ENCODE peak calls at places on chromosome 10, in eight cellular contexts. V is lower lobe of right lung, A is HL-60, N is MM.1S, Z is IMR-90, O is psoas muscle, F is RWPE2, K is right lobe of liver. Y is an unnamed sample.

GRCh38 chr10:75662715-75663114 is 231.3 kb downstream of the LRMDA start:
- DNase-seq in F (no peak), N (no peak), O (no peak), K (peak), V (no peak), A (no peak), Z (no peak), Y (no peak)

GRCh38 chr10:127919418-127920191 is 12.7 kb downstream of the PTPRE start:
- DNase-seq in K (no peak), O (no peak), A (peak), F (no peak), Z (peak), V (no peak), N (no peak), Y (peak)

GRCh38 chr10:101244321-101245050 is 15.2 kb upstream of the LBX1 start:
- DNase-seq in N (no peak), K (no peak), Z (peak), O (peak), A (no peak), V (no peak), F (no peak), Y (no peak)

GRCh38 chr10:63712717-63713115 is 191.5 kb downstream of the REEP3 start:
- DNase-seq in Z (no peak), V (no peak), A (no peak), N (no peak), F (no peak), K (no peak), O (no peak), Y (no peak)

GRCh38 chr10:126049741-126050140 is 153.4 kb downstream of the FANK1 start:
- DNase-seq in O (no peak), Z (peak), K (no peak), V (peak), F (no peak), N (no peak), A (no peak), Y (peak)

GRCh38 chr10:5532618-5533097 is 7.9 kb downstream of the CALML3 start:
- DNase-seq in A (no peak), V (no peak), N (no peak), O (no peak), F (no peak), K (no peak), Z (no peak), Y (no peak)

GRCh38 chr10:49310460-49310859 is 11.5 kb downstream of the C10orf71 start:
- DNase-seq in Z (no peak), V (no peak), A (no peak), F (no peak), K (no peak), N (no peak), O (no peak), Y (no peak)

GRCh38 chr10:116723428-116724281 is 18.7 kb downstream of the HSPA12A start:
- DNase-seq in V (no peak), Z (no peak), A (no peak), F (no peak), K (no peak), O (no peak), N (peak), Y (no peak)

GRCh38 chr10:71547841-71548493 is 151.2 kb downstream of the CDH23 start:
- DNase-seq in O (peak), K (no peak), N (no peak), Z (peak), V (peak), F (no peak), A (no peak), Y (no peak)

GRCh38 chr10:48981310-48981907 is 41.8 kb upstream of the LRRC18 start:
- DNase-seq in O (peak), K (peak), N (peak), V (peak), Z (peak), A (peak), F (no peak), Y (peak)

GRCh38 chr10:31317652-31318381 is 1.2 kb upstream of the ZEB1 start:
- DNase-seq in A (no peak), V (peak), O (no peak), N (peak), Z (no peak), K (no peak), F (no peak), Y (no peak)

GRCh38 chr10:43350139-43350538 is 21.3 kb upstream of the FXYD4 start:
- DNase-seq in N (no peak), O (no peak), F (no peak), K (no peak), Z (no peak), V (no peak), A (no peak), Y (no peak)

GRCh38 chr10:102399217-102400021 is 3.9 kb downstream of the NFKB2 start:
- DNase-seq in O (peak), K (peak), A (peak), F (no peak), N (peak), V (peak), Z (peak), Y (peak)

GRCh38 chr10:103479135-103479534 is at the start of gene CALHM3:
- DNase-seq in F (no peak), O (no peak), K (no peak), A (no peak), V (no peak), N (no peak), Z (no peak), Y (peak)

GRCh38 chr10:22340362-22341189 is 4.7 kb upstream of the SPAG6 start:
- DNase-seq in K (peak), Z (peak), A (no peak), F (no peak), O (peak), N (peak), V (peak), Y (peak)

GRCh38 chr10:7942311-7942710 is 112.2 kb upstream of the GATA3 start:
- DNase-seq in K (no peak), F (no peak), A (no peak), Z (peak), O (no peak), V (no peak), N (no peak), Y (no peak)

GRCh38 chr10:113340255-113340654 is 212.6 kb upstream of the HABP2 start:
- DNase-seq in F (no peak), N (no peak), Z (no peak), O (no peak), V (no peak), A (no peak), K (no peak), Y (no peak)

GRCh38 chr10:78543749-78544446 is 510.2 kb downstream of the RPS24 start:
- DNase-seq in Z (peak), O (peak), F (no peak), N (no peak), V (no peak), A (no peak), K (no peak), Y (no peak)

GRCh38 chr10:114176511-114176910 is 2.5 kb upstream of the CCDC186 start:
- DNase-seq in N (no peak), O (no peak), K (no peak), V (no peak), F (no peak), Z (no peak), A (no peak), Y (no peak)

GRCh38 chr10:13614530-13615332 is 28.0 kb downstream of the PRPF18 start:
- DNase-seq in O (no peak), N (no peak), V (no peak), Z (peak), A (no peak), F (no peak), K (no peak), Y (peak)

GRCh38 chr10:12780634-12781601 is 220.6 kb downstream of the CCDC3 start:
- DNase-seq in Z (peak), A (no peak), N (no peak), K (no peak), O (no peak), V (no peak), F (no peak), Y (no peak)

GRCh38 chr10:127408733-127409132 is 140.4 kb upstream of the NPS start:
- DNase-seq in K (no peak), A (no peak), Z (peak), N (no peak), O (no peak), V (no peak), F (no peak), Y (no peak)

GRCh38 chr10:24935504-24936292 is 16.7 kb downstream of the PRTFDC1 start:
- DNase-seq in A (no peak), V (no peak), O (no peak), N (no peak), Z (no peak), F (no peak), K (no peak), Y (no peak)

GRCh38 chr10:118621304-118621942 is 26.0 kb upstream of the PRLHR start:
- DNase-seq in N (peak), Z (no peak), F (no peak), O (no peak), K (no peak), A (no peak), V (no peak), Y (no peak)

GRCh38 chr10:59711871-59712491 is 2.3 kb upstream of the SLC16A9 start:
- DNase-seq in F (no peak), V (no peak), A (no peak), N (no peak), K (no peak), O (no peak), Z (no peak), Y (no peak)

GRCh38 chr10:59708816-59709471 is 706 bp downstream of the SLC16A9 start:
- DNase-seq in A (peak), V (peak), N (peak), K (no peak), Z (no peak), F (no peak), O (peak), Y (peak)

GRCh38 chr10:59706851-59707797 is 2.5 kb downstream of the SLC16A9 start:
- DNase-seq in Z (no peak), A (peak), F (no peak), N (no peak), O (no peak), V (no peak), K (no peak), Y (no peak)

GRCh38 chr10:59713196-59713821 is 3.7 kb upstream of the SLC16A9 start:
- DNase-seq in O (no peak), A (no peak), F (no peak), K (no peak), N (no peak), Z (no peak), V (no peak), Y (no peak)

GRCh38 chr10:59709472-59710125 is at the start of gene SLC16A9:
- DNase-seq in N (peak), F (peak), O (peak), K (peak), V (peak), A (peak), Z (peak), Y (peak)
- H3K27ac ChIP-seq in N (peak), F (no peak), O (peak), K (no peak), V (no peak), A (peak), Z (no peak), Y (no peak)

GRCh38 chr10:109427421-109427820 is 495.9 kb downstream of the XPNPEP1 start:
- DNase-seq in Z (peak), K (no peak), N (no peak), F (no peak), A (no peak), O (no peak), V (no peak), Y (no peak)
- TF ChIP-seq CTCF in Z (peak), K (no peak), N (no peak), F (no peak), A (no peak), O (no peak), V (no peak), Y (no peak)

GRCh38 chr10:36621346-36621745 is 504.1 kb upstream of the ANKRD30A start:
- DNase-seq in V (no peak), K (no peak), Z (peak), N (no peak), A (no peak), F (no peak), O (no peak), Y (no peak)
- H3K27ac ChIP-seq in V (no peak), K (no peak), Z (no peak), N (no peak), A (no peak), F (no peak), O (no peak), Y (no peak)

GRCh38 chr10:11355625-11356024 is 255.8 kb downstream of the USP6NL start:
- DNase-seq in N (no peak), V (no peak), A (no peak), O (no peak), F (no peak), Z (no peak), K (no peak), Y (no peak)
- TF ChIP-seq CTCF in N (no peak), V (no peak), A (no peak), O (no peak), F (no peak), Z (no peak), K (no peak), Y (no peak)

GRCh38 chr10:44618910-44619309 is 234.0 kb upstream of the CXCL12 start:
- DNase-seq in V (no peak), A (no peak), F (no peak), N (no peak), Z (no peak), K (no peak), O (no peak), Y (no peak)
- H3K27ac ChIP-seq in V (no peak), A (no peak), F (no peak), N (no peak), Z (no peak), K (no peak), O (no peak), Y (no peak)